ENCODE peak calls at places on chromosomes 16 and 17, in nine cellular contexts. O, A, W, J, H, U, B, Y and V are unnamed samples.

GRCh38 chr16:81885976-81886586 is 107.0 kb downstream of the PLCG2 start:
- DNase-seq in O (peak), A (no peak), W (no peak), J (peak), H (no peak), U (no peak), B (no peak), Y (no peak), V (peak)

GRCh38 chr16:50384500-50385122 is 15.8 kb upstream of the BRD7 start:
- DNase-seq in O (no peak), A (no peak), W (no peak), J (no peak), H (no peak), U (no peak), B (no peak), Y (no peak), V (no peak)

GRCh38 chr16:87922250-87922871 is 14.0 kb downstream of the CA5A start:
- DNase-seq in O (no peak), A (no peak), W (no peak), J (no peak), H (no peak), U (no peak), B (no peak), Y (peak), V (no peak)

GRCh38 chr16:84826558-84826941 is 6.8 kb downstream of the CRISPLD2 start:
- DNase-seq in O (no peak), A (no peak), W (no peak), J (no peak), H (peak), U (no peak), B (no peak), Y (no peak), V (no peak)

GRCh38 chr17:7041607-7042506 is 2.0 kb downstream of the SLC16A11 start:
- DNase-seq in O (no peak), A (no peak), W (no peak), J (peak), H (no peak), U (no peak), B (no peak), Y (no peak), V (no peak)

GRCh38 chr17:60602385-60602742 is 2.4 kb downstream of the PPM1D start:
- DNase-seq in O (no peak), A (no peak), W (no peak), J (peak), H (no peak), U (no peak), B (no peak), Y (no peak), V (no peak)

GRCh38 chr17:61794792-61795191 is 68.5 kb downstream of the BRIP1 start:
- DNase-seq in O (no peak), A (no peak), W (no peak), J (no peak), H (no peak), U (no peak), B (no peak), Y (no peak), V (no peak)

GRCh38 chr17:16449121-16449570 is 33.8 kb downstream of the TRPV2 start:
- DNase-seq in O (no peak), A (no peak), W (no peak), J (no peak), H (no peak), U (no peak), B (no peak), Y (no peak), V (no peak)

GRCh38 chr16:11138769-11139623 is 117.0 kb downstream of the SOCS1 start:
- DNase-seq in O (no peak), A (no peak), W (no peak), J (peak), H (no peak), U (no peak), B (peak), Y (no peak), V (no peak)

GRCh38 chr17:10295728-10296343 is 77.0 kb downstream of the MYH13 start:
- DNase-seq in O (no peak), A (no peak), W (no peak), J (peak), H (peak), U (no peak), B (no peak), Y (peak), V (peak)

GRCh38 chr16:67782567-67783352 is 23.6 kb downstream of the RANBP10 start:
- DNase-seq in O (peak), A (no peak), W (no peak), J (no peak), H (no peak), U (no peak), B (no peak), Y (no peak), V (no peak)

GRCh38 chr16:70448075-70448474 is 6.3 kb upstream of the FCSK start:
- DNase-seq in O (no peak), A (no peak), W (no peak), J (no peak), H (no peak), U (no peak), B (no peak), Y (no peak), V (no peak)

GRCh38 chr16:65510241-65510640 is 388.4 kb upstream of the CDH11 start:
- DNase-seq in O (no peak), A (no peak), W (no peak), J (peak), H (no peak), U (no peak), B (no peak), Y (no peak), V (no peak)

GRCh38 chr16:27547134-27547533 is 2.6 kb downstream of the GTF3C1 start:
- DNase-seq in O (no peak), A (no peak), W (peak), J (no peak), H (no peak), U (no peak), B (no peak), Y (no peak), V (no peak)

GRCh38 chr16:69105501-69106361 is at the start of gene HAS3:
- DNase-seq in O (peak), A (peak), W (peak), J (peak), H (peak), U (no peak), B (no peak), Y (peak), V (peak)

GRCh38 chr17:39665642-39666221 is 583 bp downstream of the TCAP start:
- DNase-seq in O (peak), A (no peak), W (peak), J (no peak), H (no peak), U (no peak), B (peak), Y (no peak), V (no peak)

GRCh38 chr17:55463600-55463999 is 42.0 kb upstream of the MMD start:
- DNase-seq in O (no peak), A (no peak), W (no peak), J (no peak), H (no peak), U (no peak), B (no peak), Y (no peak), V (peak)